ENCODE peak calls at places on chromosomes 4 and X, in nine cellular contexts. One of them, this sample, is unnamed. For H3K36me3, the result is how much of the 10 kb centered on the place peaks cover.

GRCh38 chr4:75004755-75005668 is 72.1 kb downstream of the PARM1 start:
- DNase-seq in Karpas-422: peak
- DNase-seq in tibial artery: no peak
- DNase-seq in aorta: no peak
- DNase-seq in RWPE2: no peak
- DNase-seq in OCI-LY7: no peak
- DNase-seq in brain microvascular endothelial cell: no peak
- DNase-seq in lower lobe of right lung: no peak
- DNase-seq in endodermal cell: no peak
- DNase-seq in this sample: no peak

GRCh38 chr4:39514888-39515401 is 12.3 kb downstream of the UGDH start:
- DNase-seq in Karpas-422: no peak
- DNase-seq in aorta: no peak
- DNase-seq in endodermal cell: no peak
- DNase-seq in brain microvascular endothelial cell: no peak
- DNase-seq in tibial artery: no peak
- DNase-seq in OCI-LY7: no peak
- DNase-seq in RWPE2: no peak
- DNase-seq in lower lobe of right lung: peak
- DNase-seq in this sample: no peak

GRCh38 chr4:86043755-86044592 is 315.9 kb downstream of the MAPK10 start:
- DNase-seq in brain microvascular endothelial cell: peak
- DNase-seq in lower lobe of right lung: no peak
- DNase-seq in aorta: no peak
- DNase-seq in endodermal cell: peak
- DNase-seq in OCI-LY7: peak
- DNase-seq in Karpas-422: peak
- DNase-seq in tibial artery: no peak
- DNase-seq in RWPE2: no peak
- DNase-seq in this sample: peak

GRCh38 chr4:117773067-117773946 is 261.0 kb upstream of the NDST3 start:
- DNase-seq in tibial artery: no peak
- DNase-seq in lower lobe of right lung: no peak
- DNase-seq in aorta: no peak
- DNase-seq in OCI-LY7: no peak
- DNase-seq in Karpas-422: no peak
- DNase-seq in endodermal cell: no peak
- DNase-seq in brain microvascular endothelial cell: no peak
- DNase-seq in RWPE2: no peak
- DNase-seq in this sample: no peak

GRCh38 chrX:155031657-155032056 is 5.0 kb downstream of the FUNDC2 start:
- DNase-seq in tibial artery: no peak
- DNase-seq in RWPE2: no peak
- DNase-seq in lower lobe of right lung: no peak
- DNase-seq in endodermal cell: no peak
- DNase-seq in OCI-LY7: no peak
- DNase-seq in Karpas-422: no peak
- DNase-seq in aorta: no peak
- DNase-seq in brain microvascular endothelial cell: no peak
- DNase-seq in this sample: no peak

GRCh38 chrX:70970482-70970999 is 39.6 kb upstream of the SLC7A3 start:
- DNase-seq in Karpas-422: peak
- DNase-seq in OCI-LY7: peak
- DNase-seq in aorta: no peak
- DNase-seq in tibial artery: no peak
- DNase-seq in lower lobe of right lung: no peak
- DNase-seq in endodermal cell: no peak
- DNase-seq in brain microvascular endothelial cell: no peak
- DNase-seq in RWPE2: no peak
- DNase-seq in this sample: no peak

GRCh38 chr4:188175288-188175687 is 36.0 kb downstream of the TRIML1 start:
- DNase-seq in brain microvascular endothelial cell: no peak
- DNase-seq in aorta: no peak
- DNase-seq in RWPE2: no peak
- DNase-seq in Karpas-422: no peak
- DNase-seq in endodermal cell: no peak
- DNase-seq in lower lobe of right lung: no peak
- DNase-seq in OCI-LY7: no peak
- DNase-seq in tibial artery: no peak
- DNase-seq in this sample: no peak

GRCh38 chrX:68757331-68757730 is 71.5 kb upstream of the EFNB1 start:
- DNase-seq in tibial artery: no peak
- DNase-seq in Karpas-422: no peak
- DNase-seq in OCI-LY7: no peak
- DNase-seq in RWPE2: no peak
- DNase-seq in brain microvascular endothelial cell: no peak
- DNase-seq in lower lobe of right lung: no peak
- DNase-seq in aorta: no peak
- DNase-seq in endodermal cell: no peak
- DNase-seq in this sample: no peak

GRCh38 chr4:182569561-182569960 is 326.4 kb downstream of the TENM3 start:
- DNase-seq in brain microvascular endothelial cell: no peak
- DNase-seq in aorta: no peak
- DNase-seq in OCI-LY7: no peak
- DNase-seq in Karpas-422: no peak
- DNase-seq in endodermal cell: no peak
- DNase-seq in RWPE2: no peak
- DNase-seq in tibial artery: no peak
- DNase-seq in lower lobe of right lung: no peak
- DNase-seq in this sample: no peak

GRCh38 chr4:99624141-99624719 is 33.4 kb downstream of the C4orf54 start:
- DNase-seq in Karpas-422: no peak
- DNase-seq in RWPE2: no peak
- DNase-seq in lower lobe of right lung: no peak
- DNase-seq in brain microvascular endothelial cell: no peak
- DNase-seq in OCI-LY7: no peak
- DNase-seq in tibial artery: no peak
- DNase-seq in aorta: no peak
- DNase-seq in endodermal cell: peak
- DNase-seq in this sample: no peak

GRCh38 chr4:27048350-27049100 is 187.9 kb downstream of the STIM2 start:
- DNase-seq in tibial artery: no peak
- DNase-seq in Karpas-422: peak
- DNase-seq in OCI-LY7: peak
- DNase-seq in endodermal cell: no peak
- DNase-seq in brain microvascular endothelial cell: peak
- DNase-seq in lower lobe of right lung: no peak
- DNase-seq in RWPE2: no peak
- DNase-seq in aorta: no peak
- DNase-seq in this sample: no peak

GRCh38 chr4:141957416-141957815 is 321.0 kb downstream of the IL15 start:
- DNase-seq in aorta: no peak
- DNase-seq in endodermal cell: no peak
- DNase-seq in tibial artery: no peak
- DNase-seq in OCI-LY7: no peak
- DNase-seq in RWPE2: no peak
- DNase-seq in Karpas-422: no peak
- DNase-seq in brain microvascular endothelial cell: no peak
- DNase-seq in lower lobe of right lung: no peak
- DNase-seq in this sample: no peak

GRCh38 chrX:53447441-53447840 is 13.3 kb upstream of the HSD17B10 start:
- DNase-seq in brain microvascular endothelial cell: no peak
- DNase-seq in tibial artery: no peak
- DNase-seq in Karpas-422: no peak
- DNase-seq in RWPE2: no peak
- DNase-seq in OCI-LY7: no peak
- DNase-seq in endodermal cell: no peak
- DNase-seq in aorta: no peak
- DNase-seq in lower lobe of right lung: no peak
- DNase-seq in this sample: no peak

GRCh38 chrX:46381630-46382029 is 163.6 kb downstream of the ZNF674 start:
- DNase-seq in aorta: no peak
- DNase-seq in tibial artery: no peak
- DNase-seq in endodermal cell: peak
- DNase-seq in OCI-LY7: peak
- DNase-seq in brain microvascular endothelial cell: peak
- DNase-seq in Karpas-422: peak
- DNase-seq in RWPE2: no peak
- DNase-seq in lower lobe of right lung: no peak
- DNase-seq in this sample: peak

GRCh38 chrX:129980540-129981206 is 1.8 kb upstream of the BCORL1 start:
- DNase-seq in Karpas-422: no peak
- DNase-seq in tibial artery: peak
- DNase-seq in lower lobe of right lung: peak
- DNase-seq in brain microvascular endothelial cell: no peak
- DNase-seq in RWPE2: no peak
- DNase-seq in endodermal cell: peak
- DNase-seq in aorta: peak
- DNase-seq in OCI-LY7: no peak
- DNase-seq in this sample: peak

GRCh38 chrX:132858018-132858417 is 100.4 kb downstream of the HS6ST2 start:
- DNase-seq in Karpas-422: no peak
- DNase-seq in brain microvascular endothelial cell: peak
- DNase-seq in lower lobe of right lung: no peak
- DNase-seq in aorta: no peak
- DNase-seq in RWPE2: no peak
- DNase-seq in OCI-LY7: no peak
- DNase-seq in tibial artery: no peak
- DNase-seq in endodermal cell: no peak
- DNase-seq in this sample: no peak

GRCh38 chrX:2710041-2710471 is 19.0 kb downstream of the CD99 start:
- DNase-seq in endodermal cell: peak
- DNase-seq in aorta: no peak
- DNase-seq in Karpas-422: no peak
- DNase-seq in brain microvascular endothelial cell: peak
- DNase-seq in RWPE2: no peak
- DNase-seq in OCI-LY7: no peak
- DNase-seq in lower lobe of right lung: no peak
- DNase-seq in tibial artery: peak
- DNase-seq in this sample: no peak

GRCh38 chr4:131974730-131975129 is 1174.4 kb upstream of the PCDH10 start:
- DNase-seq in Karpas-422: no peak
- DNase-seq in brain microvascular endothelial cell: no peak
- DNase-seq in endodermal cell: no peak
- DNase-seq in tibial artery: no peak
- DNase-seq in OCI-LY7: no peak
- DNase-seq in RWPE2: no peak
- DNase-seq in lower lobe of right lung: no peak
- DNase-seq in aorta: no peak
- DNase-seq in this sample: no peak

GRCh38 chr4:38669233-38669632 is 5.2 kb downstream of the KLF3 start:
- DNase-seq in RWPE2: no peak
- DNase-seq in OCI-LY7: no peak
- DNase-seq in Karpas-422: peak
- DNase-seq in lower lobe of right lung: no peak
- DNase-seq in endodermal cell: peak
- DNase-seq in tibial artery: no peak
- DNase-seq in aorta: no peak
- DNase-seq in brain microvascular endothelial cell: peak
- DNase-seq in this sample: no peak

GRCh38 chr4:147772056-147772455 is 40.2 kb downstream of the ARHGAP10 start:
- DNase-seq in tibial artery: no peak
- DNase-seq in Karpas-422: no peak
- DNase-seq in RWPE2: no peak
- DNase-seq in endodermal cell: no peak
- DNase-seq in OCI-LY7: no peak
- DNase-seq in brain microvascular endothelial cell: no peak
- DNase-seq in lower lobe of right lung: no peak
- DNase-seq in aorta: no peak
- DNase-seq in this sample: no peak
- H3K27ac ChIP-seq in tibial artery: peak
- H3K27ac ChIP-seq in Karpas-422: no peak
- H3K27ac ChIP-seq in RWPE2: peak
- H3K27ac ChIP-seq in endodermal cell: no peak
- H3K27ac ChIP-seq in OCI-LY7: no peak
- H3K27ac ChIP-seq in brain microvascular endothelial cell: peak
- H3K27ac ChIP-seq in lower lobe of right lung: no peak
- H3K27ac ChIP-seq in aorta: no peak
- H3K27ac ChIP-seq in this sample: peak

DNA sequence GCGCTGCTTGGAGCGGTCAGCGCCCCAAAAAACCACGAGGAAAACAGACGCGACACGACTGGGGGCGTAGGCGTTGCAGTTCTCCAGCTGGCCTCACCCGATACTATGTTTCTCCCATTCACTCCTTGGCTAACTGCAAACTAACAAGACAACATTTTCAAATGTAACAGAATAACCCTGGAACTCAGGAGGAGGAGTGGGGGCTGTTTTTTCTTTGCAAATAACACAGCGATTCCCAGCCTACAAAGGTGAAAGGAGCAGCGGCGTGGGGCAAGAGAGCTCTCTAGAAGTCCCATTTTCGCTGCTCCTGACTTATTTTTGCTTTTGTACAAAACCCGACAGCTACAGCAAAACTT is 1.7 kb downstream of the SOX3 start:
- DNase-seq in brain microvascular endothelial cell: no peak
- DNase-seq in lower lobe of right lung: no peak
- DNase-seq in endodermal cell: peak
- DNase-seq in aorta: no peak
- DNase-seq in OCI-LY7: no peak
- DNase-seq in Karpas-422: no peak
- DNase-seq in tibial artery: no peak
- DNase-seq in RWPE2: no peak
- DNase-seq in this sample: no peak
- H3K36me3 ChIP-seq in brain microvascular endothelial cell: under half
- H3K36me3 ChIP-seq in lower lobe of right lung: under half
- H3K36me3 ChIP-seq in endodermal cell: under half
- H3K36me3 ChIP-seq in aorta: under half
- H3K36me3 ChIP-seq in OCI-LY7: under half
- H3K36me3 ChIP-seq in Karpas-422: under half
- H3K36me3 ChIP-seq in tibial artery: under half
- H3K36me3 ChIP-seq in RWPE2: under half
- H3K36me3 ChIP-seq in this sample: under half

DNA sequence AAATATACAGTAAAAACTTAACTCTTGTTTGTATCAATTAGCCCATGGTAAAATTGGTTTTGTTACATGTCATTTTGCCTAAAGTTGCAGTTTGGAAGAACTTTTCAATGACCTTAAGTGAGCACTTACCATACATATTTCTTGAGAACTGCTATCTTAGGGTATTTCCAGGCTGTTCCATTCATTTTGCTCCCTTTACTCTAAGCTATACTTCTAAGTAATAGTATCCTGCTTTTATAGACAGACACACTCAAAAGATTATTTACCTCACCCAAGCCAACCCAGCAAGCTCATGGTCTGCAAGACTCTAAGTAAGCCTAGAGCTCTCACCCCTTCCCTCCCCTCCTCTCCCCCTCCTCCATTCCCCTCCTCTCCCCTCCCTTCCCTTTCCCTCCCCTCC is 294.0 kb downstream of the HS3ST1 start:
- DNase-seq in aorta: no peak
- DNase-seq in RWPE2: no peak
- DNase-seq in brain microvascular endothelial cell: no peak
- DNase-seq in lower lobe of right lung: no peak
- DNase-seq in endodermal cell: no peak
- DNase-seq in OCI-LY7: no peak
- DNase-seq in Karpas-422: no peak
- DNase-seq in tibial artery: no peak
- DNase-seq in this sample: no peak
- H3K4me3 ChIP-seq in aorta: no peak
- H3K4me3 ChIP-seq in RWPE2: no peak
- H3K4me3 ChIP-seq in brain microvascular endothelial cell: no peak
- H3K4me3 ChIP-seq in lower lobe of right lung: no peak
- H3K4me3 ChIP-seq in endodermal cell: no peak
- H3K4me3 ChIP-seq in OCI-LY7: no peak
- H3K4me3 ChIP-seq in Karpas-422: no peak
- H3K4me3 ChIP-seq in tibial artery: no peak
- H3K4me3 ChIP-seq in this sample: no peak

DNA sequence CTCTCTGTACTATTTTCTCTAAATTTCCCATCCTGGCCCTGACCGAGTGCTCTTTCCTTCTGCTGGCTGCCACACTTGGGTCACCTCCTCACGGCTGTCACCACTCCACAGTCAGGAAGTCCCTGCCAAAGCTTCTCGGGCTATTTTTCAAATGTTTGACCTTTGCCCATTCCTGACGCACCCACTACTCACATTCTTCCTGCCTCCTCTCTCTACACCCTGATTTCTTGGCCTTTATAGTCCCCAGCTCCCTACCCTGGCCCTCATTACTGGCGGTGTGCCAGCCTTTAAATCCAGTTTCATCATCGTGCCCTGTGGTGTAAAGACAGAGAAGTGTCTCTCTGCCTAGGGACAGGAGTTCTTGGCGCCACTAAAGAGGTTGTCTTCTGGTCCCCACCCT is 46.4 kb upstream of the GATB start:
- DNase-seq in lower lobe of right lung: no peak
- DNase-seq in RWPE2: no peak
- DNase-seq in tibial artery: no peak
- DNase-seq in Karpas-422: no peak
- DNase-seq in brain microvascular endothelial cell: no peak
- DNase-seq in aorta: no peak
- DNase-seq in OCI-LY7: no peak
- DNase-seq in endodermal cell: no peak
- DNase-seq in this sample: no peak
- H3K27ac ChIP-seq in lower lobe of right lung: peak
- H3K27ac ChIP-seq in RWPE2: no peak
- H3K27ac ChIP-seq in tibial artery: peak
- H3K27ac ChIP-seq in Karpas-422: no peak
- H3K27ac ChIP-seq in brain microvascular endothelial cell: peak
- H3K27ac ChIP-seq in aorta: peak
- H3K27ac ChIP-seq in OCI-LY7: no peak
- H3K27ac ChIP-seq in endodermal cell: no peak
- H3K27ac ChIP-seq in this sample: no peak

This sample was measured in WERI-Rb-1.